ENCODE peak calls at places on chromosome 15, in four cellular contexts. R is sigmoid colon, K is hepatocyte, N is lower lobe of right lung. X is an unnamed sample. For H3K4me1 and H3K9me3, the result is how much of the 10 kb centered on the place peaks cover.

GRCh38 chr15:65962187-65962586 is 92.9 kb downstream of the RAB11A start:
- DNase-seq in R (no peak), N (no peak), K (no peak), X (no peak)

GRCh38 chr15:37682304-37682703 is 252.1 kb upstream of the TMCO5A start:
- DNase-seq in R (no peak), K (no peak), N (no peak), X (no peak)

GRCh38 chr15:72153269-72153668 is 35.1 kb downstream of the SENP8 start:
- DNase-seq in R (no peak), N (no peak), K (no peak), X (no peak)

GRCh38 chr15:61974759-61975158 is 85.5 kb downstream of the VPS13C start:
- DNase-seq in R (no peak), K (no peak), N (no peak), X (no peak)

GRCh38 chr15:80931721-80932609 is 57.7 kb downstream of the MESD start:
- DNase-seq in R (peak), N (no peak), K (no peak), X (no peak)

GRCh38 chr15:77115179-77115578 is 44.3 kb upstream of the TSPAN3 start:
- DNase-seq in K (no peak), R (no peak), N (no peak), X (no peak)

GRCh38 chr15:61822511-61822910 is 237.7 kb downstream of the VPS13C start:
- DNase-seq in N (no peak), K (no peak), R (no peak), X (no peak)

GRCh38 chr15:53611145-53611920 is 148.1 kb downstream of the WDR72 start:
- DNase-seq in R (no peak), K (no peak), N (no peak), X (no peak)

GRCh38 chr15:83904107-83904720 is 250.3 kb downstream of the ADAMTSL3 start:
- DNase-seq in K (peak), R (peak), N (no peak), X (no peak)

GRCh38 chr15:42547926-42548257 is 701 bp downstream of the LRRC57 start:
- DNase-seq in R (no peak), N (no peak), K (no peak), X (no peak)

GRCh38 chr15:60781211-60781713 is 302.3 kb upstream of the ICE2 start:
- DNase-seq in R (no peak), K (no peak), N (no peak), X (no peak)

GRCh38 chr15:41930867-41931222 is 37.0 kb upstream of the SPTBN5 start:
- DNase-seq in R (no peak), N (no peak), K (no peak), X (no peak)

GRCh38 chr15:60573936-60574335 is 95.0 kb upstream of the ICE2 start:
- DNase-seq in N (no peak), K (no peak), R (no peak), X (no peak)

GRCh38 chr15:85024509-85025336 is 43.1 kb downstream of the PDE8A start:
- DNase-seq in R (no peak), K (no peak), N (no peak), X (no peak)

GRCh38 chr15:61989698-61990097 is 70.5 kb downstream of the VPS13C start:
- DNase-seq in K (no peak), N (no peak), R (no peak), X (no peak)

GRCh38 chr15:40010681-40011080 is 28.3 kb downstream of the SRP14 start:
- DNase-seq in N (no peak), R (no peak), K (no peak), X (no peak)

GRCh38 chr15:78035319-78035718 is 42.2 kb downstream of the TBC1D2B start:
- DNase-seq in K (no peak), N (no peak), R (no peak), X (no peak)

GRCh38 chr15:32834156-32834555 is 116.4 kb downstream of the GREM1 start:
- DNase-seq in K (no peak), R (no peak), N (no peak), X (no peak)

GRCh38 chr15:31238906-31239305 is 87.7 kb upstream of the KLF13 start:
- DNase-seq in K (no peak), N (no peak), R (peak), X (no peak)

GRCh38 chr15:64574220-64574994 is 114.0 kb downstream of the ZNF609 start:
- DNase-seq in K (no peak), N (no peak), R (no peak), X (no peak)

GRCh38 chr15:36278219-36278618 is 301.2 kb upstream of the CDIN1 start:
- DNase-seq in K (no peak), N (no peak), R (no peak), X (no peak)

GRCh38 chr15:93811305-93811704 is 420.1 kb upstream of the MCTP2 start:
- DNase-seq in K (no peak), N (no peak), R (no peak), X (no peak)

GRCh38 chr15:97959738-97960363 is 652 bp upstream of the ARRDC4 start:
- DNase-seq in K (peak), R (no peak), N (no peak), X (no peak)

GRCh38 chr15:82303956-82304640 is 41.5 kb downstream of the SAXO2 start:
- DNase-seq in N (no peak), R (peak), K (no peak), X (no peak)

GRCh38 chr15:69529141-69529540 is 76.5 kb downstream of the RPLP1 start:
- DNase-seq in K (no peak), R (no peak), N (no peak), X (no peak)
- H3K4me1 ChIP-seq in K (under half), R (under half), N (under half), X (under half)

GRCh38 chr15:27679621-27680521 is 419.2 kb downstream of the OCA2 start:
- DNase-seq in N (no peak), R (no peak), K (peak), X (no peak)
- H3K9me3 ChIP-seq in N (under half), R (under half), K (under half), X (under half)

GRCh38 chr15:71141572-71141971 is 26.3 kb downstream of the THSD4 start:
- DNase-seq in K (no peak), R (peak), N (no peak), X (no peak)
- H3K4me1 ChIP-seq in K (under half), R (under half), N (under half), X (under half)

GRCh38 chr15:100768501-100768931 is 111.1 kb upstream of the ALDH1A3 start:
- DNase-seq in R (no peak), N (no peak), K (no peak), X (no peak)

GRCh38 chr15:100769043-100769974 is 110.3 kb upstream of the ALDH1A3 start:
- DNase-seq in K (no peak), R (no peak), N (no peak), X (peak)

GRCh38 chr15:100765458-100766224 is 114.0 kb upstream of the ALDH1A3 start:
- DNase-seq in R (peak), N (no peak), K (no peak), X (peak)

GRCh38 chr15:100766225-100767001 is 113.2 kb upstream of the ALDH1A3 start:
- DNase-seq in R (peak), K (no peak), N (no peak), X (no peak)

GRCh38 chr15:100767002-100767825 is 112.4 kb upstream of the ALDH1A3 start:
- DNase-seq in N (no peak), K (no peak), R (peak), X (peak)
- H3K9me3 ChIP-seq in N (under half), K (under half), R (under half), X (under half)

GRCh38 chr15:63367390-63367789 is 14.3 kb downstream of the CA12 start:
- DNase-seq in N (no peak), R (no peak), K (no peak), X (no peak)
- H3K4me1 ChIP-seq in N (under half), R (under half), K (under half), X (under half)

GRCh38 chr15:22267761-22268160 is 187.4 kb downstream of the OR4M2 start:
- DNase-seq in N (no peak), R (no peak), K (no peak), X (no peak)
- H3K9me3 ChIP-seq in N (under half), R (under half), K (under half), X (under half)